ENCODE peak calls at places on chromosome 3, in four cellular contexts. One of them, this sample, is unnamed.

GRCh38 chr3:180408654-180409053 is 193.3 kb upstream of the TTC14 start:
- DNase-seq in non-pigmented ciliary epithelial cell: no peak
- DNase-seq in EL: peak; percentile 69
- DNase-seq in H9: no peak
- DNase-seq in this sample: no peak

GRCh38 chr3:37987751-37988179 is 2.8 kb upstream of the VILL start:
- DNase-seq in non-pigmented ciliary epithelial cell: no peak
- DNase-seq in EL: no peak
- DNase-seq in H9: no peak
- DNase-seq in this sample: no peak

GRCh38 chr3:119418091-119418512 is 45.3 kb downstream of the TMEM39A start:
- DNase-seq in non-pigmented ciliary epithelial cell: peak; percentile 23
- DNase-seq in EL: no peak
- DNase-seq in H9: no peak
- DNase-seq in this sample: no peak

GRCh38 chr3:29099296-29099695 is 181.6 kb upstream of the RBMS3 start:
- DNase-seq in non-pigmented ciliary epithelial cell: no peak
- DNase-seq in H9: no peak
- DNase-seq in EL: no peak
- DNase-seq in this sample: peak; percentile 58

GRCh38 chr3:49839193-49839809 is 17.1 kb downstream of the TRAIP start:
- DNase-seq in EL: peak; percentile 70
- DNase-seq in non-pigmented ciliary epithelial cell: peak; percentile 52
- DNase-seq in H9: peak; percentile 56
- DNase-seq in this sample: peak; percentile 20

GRCh38 chr3:50165388-50166308 is 10.5 kb downstream of the SEMA3F start:
- DNase-seq in H9: no peak
- DNase-seq in non-pigmented ciliary epithelial cell: no peak
- DNase-seq in EL: peak; percentile 74
- DNase-seq in this sample: no peak

GRCh38 chr3:185335799-185336198 is 27.1 kb upstream of the MAP3K13 start:
- DNase-seq in non-pigmented ciliary epithelial cell: peak; percentile 26
- DNase-seq in H9: no peak
- DNase-seq in EL: peak; percentile 77
- DNase-seq in this sample: peak; percentile 19

GRCh38 chr3:196166741-196167140 is 44.5 kb downstream of the ZDHHC19 start:
- DNase-seq in H9: no peak
- DNase-seq in non-pigmented ciliary epithelial cell: no peak
- DNase-seq in EL: no peak
- DNase-seq in this sample: no peak

GRCh38 chr3:43872901-43873300 is 182.2 kb downstream of the ABHD5 start:
- DNase-seq in EL: peak; percentile 77
- DNase-seq in H9: peak; percentile 39
- DNase-seq in non-pigmented ciliary epithelial cell: no peak
- DNase-seq in this sample: no peak

GRCh38 chr3:195001961-195002861 is 268.7 kb downstream of the XXYLT1 start:
- DNase-seq in EL: peak; percentile 37
- DNase-seq in H9: peak; percentile 84
- DNase-seq in non-pigmented ciliary epithelial cell: no peak
- DNase-seq in this sample: no peak

GRCh38 chr3:32577174-32577573 is 6.5 kb upstream of the DYNC1LI1 start:
- DNase-seq in non-pigmented ciliary epithelial cell: no peak
- DNase-seq in H9: no peak
- DNase-seq in EL: peak; percentile 8
- DNase-seq in this sample: no peak

GRCh38 chr3:15768421-15769255 is 29.1 kb downstream of the ANKRD28 start:
- DNase-seq in EL: peak; percentile 95
- DNase-seq in non-pigmented ciliary epithelial cell: peak; percentile 92
- DNase-seq in H9: no peak
- DNase-seq in this sample: peak; percentile 88

GRCh38 chr3:64518496-64518895 is 169.3 kb downstream of the ADAMTS9 start:
- DNase-seq in H9: no peak
- DNase-seq in non-pigmented ciliary epithelial cell: no peak
- DNase-seq in EL: no peak
- DNase-seq in this sample: no peak

GRCh38 chr3:32009101-32009500 is 27.6 kb downstream of the ZNF860 start:
- DNase-seq in H9: no peak
- DNase-seq in EL: no peak
- DNase-seq in non-pigmented ciliary epithelial cell: no peak
- DNase-seq in this sample: no peak

GRCh38 chr3:129360705-129361460 is 67.6 kb downstream of the EFCAB12 start:
- DNase-seq in EL: no peak
- DNase-seq in H9: no peak
- DNase-seq in non-pigmented ciliary epithelial cell: no peak
- DNase-seq in this sample: no peak

GRCh38 chr3:126205717-126206655 is 25.6 kb upstream of the ALDH1L1 start:
- DNase-seq in H9: no peak
- DNase-seq in non-pigmented ciliary epithelial cell: no peak
- DNase-seq in EL: peak; percentile 8
- DNase-seq in this sample: peak; percentile 25

This sample was measured in skeletal muscle cell.